ENCODE peak calls at places on chromosome 1, in five cellular contexts. One of them, this sample, is unnamed.

GRCh38 chr1:244970236-244970652 is 105.9 kb upstream of the HNRNPU start:
- DNase-seq in K562: peak; percentile 83
- DNase-seq in SK-N-SH: peak; percentile 82
- DNase-seq in HepG2: peak; percentile 77
- DNase-seq in GM12878: no peak
- DNase-seq in this sample: peak; percentile 61

GRCh38 chr1:219206350-219206749 is 32.7 kb downstream of the LYPLAL1 start:
- DNase-seq in K562: no peak
- DNase-seq in SK-N-SH: peak; percentile 8
- DNase-seq in HepG2: no peak
- DNase-seq in GM12878: no peak
- DNase-seq in this sample: no peak

GRCh38 chr1:39927538-39927937 is 25.8 kb upstream of the MYCL start:
- DNase-seq in K562: no peak
- DNase-seq in SK-N-SH: no peak
- DNase-seq in HepG2: no peak
- DNase-seq in GM12878: no peak
- DNase-seq in this sample: no peak

GRCh38 chr1:78493456-78493855 is 2.7 kb downstream of the PTGFR start:
- DNase-seq in K562: no peak
- DNase-seq in SK-N-SH: no peak
- DNase-seq in HepG2: no peak
- DNase-seq in GM12878: no peak
- DNase-seq in this sample: no peak

GRCh38 chr1:38029081-38029681 is 16.6 kb downstream of the UTP11 start:
- DNase-seq in K562: peak; percentile 47
- DNase-seq in SK-N-SH: peak; percentile 87
- DNase-seq in HepG2: no peak
- DNase-seq in GM12878: no peak
- DNase-seq in this sample: no peak

GRCh38 chr1:55378582-55378981 is 163.4 kb upstream of the USP24 start:
- DNase-seq in K562: peak; percentile 52
- DNase-seq in SK-N-SH: no peak
- DNase-seq in HepG2: peak; percentile 24
- DNase-seq in GM12878: no peak
- DNase-seq in this sample: no peak

GRCh38 chr1:27299385-27300252 is 22.3 kb upstream of the TMEM222 start:
- DNase-seq in K562: no peak
- DNase-seq in SK-N-SH: peak; percentile 78
- DNase-seq in HepG2: peak; percentile 53
- DNase-seq in GM12878: no peak
- DNase-seq in this sample: no peak

GRCh38 chr1:230507671-230508407 is 81.7 kb upstream of the PGBD5 start:
- DNase-seq in K562: no peak
- DNase-seq in SK-N-SH: no peak
- DNase-seq in HepG2: no peak
- DNase-seq in GM12878: no peak
- DNase-seq in this sample: no peak

GRCh38 chr1:15067148-15067547 is 86.4 kb upstream of the TMEM51 start:
- DNase-seq in K562: no peak
- DNase-seq in SK-N-SH: no peak
- DNase-seq in HepG2: no peak
- DNase-seq in GM12878: no peak
- DNase-seq in this sample: no peak

GRCh38 chr1:178564086-178564782 is 51.3 kb downstream of the TEX35 start:
- DNase-seq in K562: no peak
- DNase-seq in SK-N-SH: no peak
- DNase-seq in HepG2: peak; percentile 70
- DNase-seq in GM12878: no peak
- DNase-seq in this sample: no peak

DNA sequence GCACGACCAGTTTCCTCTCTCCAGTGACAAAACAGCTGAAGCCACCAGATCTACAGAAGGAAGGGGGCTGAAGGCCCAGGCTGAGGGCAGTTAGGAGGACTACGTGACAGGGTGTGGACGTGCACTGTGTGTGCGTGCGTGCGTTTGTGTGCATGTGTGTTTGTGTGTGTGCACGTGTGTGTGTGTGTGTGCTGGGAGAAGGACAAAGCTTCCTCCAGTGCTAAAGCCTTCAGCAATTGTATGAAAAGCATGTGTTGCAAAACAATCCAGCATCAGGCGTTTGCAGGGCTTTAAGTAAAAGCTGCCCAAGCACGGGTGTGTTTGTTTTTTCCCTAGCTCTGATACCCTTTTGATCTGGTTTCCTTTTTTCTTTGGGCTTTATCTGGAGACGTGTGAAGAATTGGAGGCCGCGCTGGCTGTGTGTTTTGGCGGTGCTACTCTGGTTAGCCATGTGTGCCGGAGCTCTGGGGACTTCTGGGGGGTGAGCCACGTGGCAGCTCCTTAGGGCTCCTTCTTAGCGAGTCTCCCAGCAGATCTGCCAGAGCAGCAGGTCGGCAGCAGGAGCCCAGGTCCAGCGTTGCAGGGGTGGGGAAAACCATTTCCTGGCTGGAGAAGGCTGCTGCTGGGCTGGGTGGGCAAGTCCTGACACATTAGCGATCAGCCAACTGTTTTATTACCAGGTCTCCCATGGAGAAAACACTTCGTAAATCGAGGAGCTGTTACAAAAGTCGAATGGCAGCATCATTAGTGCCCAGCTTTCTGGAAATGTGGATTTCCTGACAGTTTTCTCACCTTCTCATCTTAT is 73.4 kb downstream of the UCK2 start:
- DNase-seq in K562: no peak
- DNase-seq in SK-N-SH: no peak
- DNase-seq in HepG2: peak; percentile 83
- DNase-seq in GM12878: no peak
- DNase-seq in this sample: no peak
- H3K27ac ChIP-seq in K562: no peak overlapping the region
- H3K27ac ChIP-seq in SK-N-SH: no peak overlapping the region
- H3K27ac ChIP-seq in HepG2: peak overlapping the region; percentile 77
- H3K27ac ChIP-seq in GM12878: no peak overlapping the region
- H3K27ac ChIP-seq in this sample: no peak overlapping the region

GRCh38 chr1:3662080-3662671 is 9.9 kb downstream of the TP73 start:
- DNase-seq in K562: no peak
- DNase-seq in SK-N-SH: no peak
- DNase-seq in HepG2: no peak
- DNase-seq in GM12878: no peak
- DNase-seq in this sample: no peak
- TF ChIP-seq REST in K562: no peak
- TF ChIP-seq REST in SK-N-SH: no peak
- TF ChIP-seq REST in HepG2: no peak
- TF ChIP-seq REST in GM12878: no peak
- TF ChIP-seq REST in this sample: no peak

GRCh38 chr1:203661572-203661971 is 34.9 kb downstream of the ATP2B4 start:
- DNase-seq in K562: no peak
- DNase-seq in SK-N-SH: no peak
- DNase-seq in HepG2: peak; percentile 55
- DNase-seq in GM12878: no peak
- DNase-seq in this sample: no peak
- TF ChIP-seq GABPA in K562: no peak
- TF ChIP-seq GABPA in SK-N-SH: no peak
- TF ChIP-seq GABPA in HepG2: no peak
- TF ChIP-seq GABPA in GM12878: no peak
- TF ChIP-seq GABPA in this sample: no peak

GRCh38 chr1:151343587-151343986 is 3.5 kb downstream of the RFX5 start:
- DNase-seq in K562: no peak
- DNase-seq in SK-N-SH: no peak
- DNase-seq in HepG2: no peak
- DNase-seq in GM12878: no peak
- DNase-seq in this sample: no peak

GRCh38 chr1:151342562-151342961 is 4.5 kb downstream of the RFX5 start:
- DNase-seq in K562: no peak
- DNase-seq in SK-N-SH: no peak
- DNase-seq in HepG2: no peak
- DNase-seq in GM12878: no peak
- DNase-seq in this sample: no peak

GRCh38 chr1:151346082-151346768 is 827 bp downstream of the RFX5 start:
- DNase-seq in K562: no peak
- DNase-seq in SK-N-SH: no peak
- DNase-seq in HepG2: no peak
- DNase-seq in GM12878: no peak
- DNase-seq in this sample: no peak

GRCh38 chr1:151340870-151341754 is 5.9 kb downstream of the RFX5 start:
- DNase-seq in K562: peak; percentile 61
- DNase-seq in SK-N-SH: peak; percentile 67
- DNase-seq in HepG2: peak; percentile 85
- DNase-seq in GM12878: no peak
- DNase-seq in this sample: peak; percentile 68

GRCh38 chr1:151342021-151342420 is 5.0 kb downstream of the RFX5 start:
- DNase-seq in K562: no peak
- DNase-seq in SK-N-SH: no peak
- DNase-seq in HepG2: no peak
- DNase-seq in GM12878: no peak
- DNase-seq in this sample: no peak
- H3K27ac ChIP-seq in K562: no peak overlapping the region
- H3K27ac ChIP-seq in SK-N-SH: no peak overlapping the region
- H3K27ac ChIP-seq in HepG2: no peak overlapping the region
- H3K27ac ChIP-seq in GM12878: no peak overlapping the region
- H3K27ac ChIP-seq in this sample: no peak overlapping the region

This sample was measured in HL-60.